ENCODE peak calls at places on chromosomes 4 and X, in four cellular contexts. Y, O, K and W are unnamed samples.

GRCh38 chr4:147773261-147774184 is 41.6 kb downstream of the ARHGAP10 start:
- DNase-seq in O (no peak), K (no peak), Y (no peak), W (no peak)

GRCh38 chr4:122827258-122827887 is 742 bp downstream of the FGF2 start:
- DNase-seq in Y (peak), K (peak), O (peak), W (peak)

GRCh38 chr4:139484861-139485311 is 31.0 kb downstream of the RAB33B start:
- DNase-seq in O (no peak), K (no peak), Y (no peak), W (no peak)

GRCh38 chr4:148214529-148215166 is 227.6 kb downstream of the NR3C2 start:
- DNase-seq in O (no peak), Y (no peak), K (no peak), W (no peak)

GRCh38 chrX:53374222-53374820 is 48.1 kb downstream of the SMC1A start:
- DNase-seq in Y (no peak), O (no peak), K (no peak), W (no peak)

GRCh38 chrX:136041254-136041812 is 56.1 kb downstream of the SLC9A6 start:
- DNase-seq in K (no peak), Y (no peak), O (no peak), W (no peak)

GRCh38 chrX:9948406-9948805 is 18.8 kb upstream of the CLDN34 start:
- DNase-seq in K (no peak), O (no peak), Y (no peak), W (no peak)

GRCh38 chr4:153211986-153212720 is 7.9 kb downstream of the TRIM2 start:
- DNase-seq in O (no peak), Y (no peak), K (no peak), W (no peak)

GRCh38 chrX:20433376-20433775 is 166.7 kb upstream of the RPS6KA3 start:
- DNase-seq in Y (no peak), O (no peak), K (no peak), W (no peak)

GRCh38 chr4:76067652-76068286 is 6.7 kb upstream of the ART3 start:
- DNase-seq in O (no peak), Y (peak), K (no peak), W (peak)

GRCh38 chrX:38055170-38055847 is 49.0 kb downstream of the SYTL5 start:
- DNase-seq in O (no peak), Y (no peak), K (peak), W (no peak)

GRCh38 chrX:40083120-40083978 is 14.4 kb downstream of the BCOR start:
- DNase-seq in K (no peak), Y (peak), O (peak), W (peak)

GRCh38 chrX:32893751-32894150 is 317.6 kb downstream of the DMD start:
- DNase-seq in K (no peak), Y (no peak), O (no peak), W (no peak)

GRCh38 chr4:10673817-10674369 is 10.7 kb downstream of the CLNK start:
- DNase-seq in O (no peak), K (peak), Y (no peak), W (no peak)

GRCh38 chr4:112150920-112151319 is 5.7 kb downstream of the FAM241A start:
- DNase-seq in Y (no peak), O (no peak), K (no peak), W (no peak)

GRCh38 chrX:132044953-132045352 is 21.9 kb downstream of the STK26 start:
- DNase-seq in Y (no peak), K (no peak), O (no peak), W (no peak)

GRCh38 chr4:39346856-39347519 is 19.2 kb downstream of the RFC1 start:
- DNase-seq in Y (no peak), K (no peak), O (no peak), W (no peak)

GRCh38 chr4:52833941-52834525 is 28.1 kb upstream of the RASL11B start:
- DNase-seq in O (no peak), K (no peak), Y (no peak), W (no peak)

GRCh38 chr4:77538144-77538543 is 67.5 kb upstream of the CXCL13 start:
- DNase-seq in O (no peak), Y (no peak), K (no peak), W (no peak)

GRCh38 chr4:76585897-76586360 is 150.9 kb downstream of the SHROOM3 start:
- DNase-seq in Y (peak), K (no peak), O (peak), W (peak)

GRCh38 chr4:185358514-185359433 is 37.0 kb downstream of the LRP2BP start:
- DNase-seq in K (no peak), O (no peak), Y (no peak), W (no peak)

GRCh38 chrX:30892591-30892990 is 3.5 kb upstream of the TAB3 start:
- DNase-seq in Y (no peak), O (no peak), K (no peak), W (no peak)

GRCh38 chr4:61201562-61202099 is 1.5 kb downstream of the ADGRL3 start:
- DNase-seq in O (peak), Y (no peak), K (no peak), W (peak)

GRCh38 chrX:127038065-127038464 is 218.5 kb downstream of the PRR32 start:
- DNase-seq in Y (no peak), O (no peak), K (no peak), W (no peak)
- TF ChIP-seq POLR2AphosphoS5 in Y (no peak), O (no peak), K (no peak), W (no peak)

DNA sequence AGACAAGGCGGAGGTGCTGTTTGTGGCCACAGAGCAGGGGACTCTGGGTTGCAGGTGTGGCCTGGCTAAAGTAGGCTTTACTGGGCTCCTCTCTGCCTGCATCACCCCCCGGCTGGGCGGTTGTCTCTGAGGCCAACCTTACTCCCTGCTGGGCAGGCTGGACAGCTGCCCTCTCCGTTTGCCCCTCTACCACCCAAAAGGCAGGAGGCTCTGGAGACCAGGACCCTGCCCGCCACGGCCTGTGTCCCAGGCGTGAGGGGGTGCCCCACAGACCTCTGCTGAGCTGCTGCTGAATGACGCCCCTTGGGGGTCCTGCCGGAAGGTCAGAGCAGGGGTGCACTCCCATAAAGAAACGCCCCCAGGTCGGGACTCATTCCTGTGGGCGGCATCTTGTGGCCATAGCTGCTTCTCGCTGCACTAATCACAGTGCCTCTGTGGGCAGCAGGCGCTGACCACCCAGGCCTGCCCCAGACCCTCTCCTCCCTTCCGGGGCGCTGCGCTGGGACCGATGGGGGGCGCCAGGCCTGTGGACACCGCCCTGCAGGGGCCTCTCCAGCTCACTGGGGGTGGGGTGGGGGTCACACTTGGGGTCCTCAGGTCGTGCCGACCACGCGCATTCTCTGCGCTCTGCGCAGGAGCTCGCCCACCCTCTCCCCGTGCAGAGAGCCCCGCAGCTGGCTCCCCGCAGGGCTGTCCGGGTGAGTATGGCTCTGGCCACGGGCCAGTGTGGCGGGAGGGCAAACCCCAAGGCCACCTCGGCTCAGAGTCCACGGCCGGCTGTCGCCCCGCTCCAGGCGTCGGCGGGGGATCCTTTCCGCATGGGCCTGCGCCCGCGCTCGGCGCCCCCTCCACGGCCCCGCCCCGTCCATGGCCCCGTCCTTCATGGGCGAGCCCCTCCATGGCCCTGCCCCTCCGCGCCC is 920 bp downstream of the HTT-AS start:
- DNase-seq in Y (no peak), K (no peak), O (no peak), W (no peak)
- TF ChIP-seq POLR2AphosphoS5 in Y (no peak), K (peak), O (peak), W (no peak)

GRCh38 chr4:155781432-155781831 is 22.6 kb downstream of the GUCY1B1 start:
- DNase-seq in K (no peak), Y (no peak), O (no peak), W (no peak)

GRCh38 chr4:155789391-155789790 is 30.6 kb downstream of the GUCY1B1 start:
- DNase-seq in O (no peak), K (no peak), Y (no peak), W (no peak)

GRCh38 chr4:155784637-155785036 is 25.8 kb downstream of the GUCY1B1 start:
- DNase-seq in Y (no peak), O (no peak), K (no peak), W (no peak)

GRCh38 chr4:155785828-155786227 is 27.0 kb downstream of the GUCY1B1 start:
- DNase-seq in O (no peak), K (no peak), Y (no peak), W (no peak)

DNA sequence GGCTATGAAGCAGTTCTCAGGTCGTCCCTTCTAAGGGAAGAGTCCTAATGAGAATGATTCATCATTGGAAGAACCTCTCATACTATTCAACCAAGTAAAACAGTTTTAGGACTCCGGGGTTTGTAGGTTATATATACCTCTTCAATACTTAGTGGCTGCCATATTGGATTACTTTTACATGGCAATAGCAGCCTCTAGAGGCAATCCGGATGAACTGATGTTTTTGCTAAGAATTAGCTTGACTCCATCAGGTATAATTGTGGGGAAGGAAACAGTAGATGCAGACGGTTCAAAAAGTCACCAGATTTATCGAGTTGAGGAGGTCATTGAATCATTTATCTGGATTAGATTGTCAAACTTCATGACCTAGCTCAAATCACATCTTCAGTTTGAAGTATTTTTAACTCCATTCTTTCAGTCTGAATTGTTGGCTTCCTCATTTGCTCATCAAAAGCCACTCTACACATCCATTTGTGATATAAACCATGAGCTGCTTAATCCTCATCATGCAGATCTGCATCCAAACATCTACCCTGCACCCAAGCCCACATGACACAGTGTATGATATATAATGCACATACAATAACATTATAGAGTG is 28.4 kb downstream of the GUCY1B1 start:
- DNase-seq in Y (no peak), K (peak), O (no peak), W (no peak)
- TF ChIP-seq POLR2AphosphoS5 in Y (no peak), K (no peak), O (no peak), W (no peak)

DNA sequence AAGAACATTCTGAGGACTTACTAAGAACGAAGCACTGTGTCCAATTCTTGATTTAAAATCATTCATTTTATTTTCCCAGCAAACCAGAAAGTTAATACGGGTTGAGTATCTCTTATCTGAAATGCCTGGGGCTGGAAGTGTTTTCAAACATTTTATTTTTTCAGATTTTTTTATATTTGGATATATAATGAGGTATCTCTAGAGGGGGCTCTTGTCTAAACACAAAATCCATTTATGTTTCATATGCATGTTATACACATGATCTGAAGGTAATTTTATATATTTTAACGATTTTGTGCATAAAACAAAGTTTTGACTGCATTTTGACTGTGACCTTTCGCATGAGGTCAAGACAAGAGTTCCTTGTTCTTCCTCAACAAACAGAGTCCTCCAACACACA is 320.9 kb downstream of the ASMT start:
- DNase-seq in K (no peak), O (no peak), Y (no peak), W (no peak)
- TF ChIP-seq POLR2AphosphoS5 in K (no peak), O (no peak), Y (no peak), W (no peak)

GRCh38 chr4:24975505-24975904 is 55.2 kb downstream of the LGI2 start:
- DNase-seq in K (no peak), O (no peak), Y (no peak), W (no peak)

GRCh38 chr4:24980064-24980690 is 50.6 kb downstream of the LGI2 start:
- DNase-seq in K (peak), O (no peak), Y (peak), W (peak)

GRCh38 chr4:24984602-24985532 is 45.9 kb downstream of the LGI2 start:
- DNase-seq in K (no peak), O (no peak), Y (no peak), W (no peak)

GRCh38 chr4:24978291-24979072 is 52.3 kb downstream of the LGI2 start:
- DNase-seq in O (no peak), K (no peak), Y (no peak), W (no peak)

DNA sequence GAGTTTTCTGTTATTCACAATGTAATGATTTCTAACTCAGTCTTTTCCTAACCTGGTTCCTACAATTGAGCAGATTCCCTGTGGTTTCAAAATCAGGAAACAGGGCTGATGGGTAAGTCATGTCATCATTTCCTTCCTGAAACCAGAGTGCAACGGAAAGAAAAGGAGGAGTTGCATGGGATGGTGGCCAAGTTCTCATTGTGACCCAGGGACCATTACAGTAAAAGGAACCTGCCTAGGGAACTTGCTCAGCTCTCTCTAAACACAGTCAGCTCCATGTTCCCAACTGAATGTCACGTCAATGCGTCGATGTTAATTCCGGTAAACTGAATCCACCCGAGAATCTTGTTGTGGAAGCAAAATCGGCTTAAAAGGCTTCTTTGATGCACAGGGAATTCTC is 51.2 kb downstream of the LGI2 start:
- DNase-seq in Y (no peak), O (no peak), K (no peak), W (no peak)
- TF ChIP-seq POLR2AphosphoS5 in Y (peak), O (peak), K (no peak), W (no peak)

DNA sequence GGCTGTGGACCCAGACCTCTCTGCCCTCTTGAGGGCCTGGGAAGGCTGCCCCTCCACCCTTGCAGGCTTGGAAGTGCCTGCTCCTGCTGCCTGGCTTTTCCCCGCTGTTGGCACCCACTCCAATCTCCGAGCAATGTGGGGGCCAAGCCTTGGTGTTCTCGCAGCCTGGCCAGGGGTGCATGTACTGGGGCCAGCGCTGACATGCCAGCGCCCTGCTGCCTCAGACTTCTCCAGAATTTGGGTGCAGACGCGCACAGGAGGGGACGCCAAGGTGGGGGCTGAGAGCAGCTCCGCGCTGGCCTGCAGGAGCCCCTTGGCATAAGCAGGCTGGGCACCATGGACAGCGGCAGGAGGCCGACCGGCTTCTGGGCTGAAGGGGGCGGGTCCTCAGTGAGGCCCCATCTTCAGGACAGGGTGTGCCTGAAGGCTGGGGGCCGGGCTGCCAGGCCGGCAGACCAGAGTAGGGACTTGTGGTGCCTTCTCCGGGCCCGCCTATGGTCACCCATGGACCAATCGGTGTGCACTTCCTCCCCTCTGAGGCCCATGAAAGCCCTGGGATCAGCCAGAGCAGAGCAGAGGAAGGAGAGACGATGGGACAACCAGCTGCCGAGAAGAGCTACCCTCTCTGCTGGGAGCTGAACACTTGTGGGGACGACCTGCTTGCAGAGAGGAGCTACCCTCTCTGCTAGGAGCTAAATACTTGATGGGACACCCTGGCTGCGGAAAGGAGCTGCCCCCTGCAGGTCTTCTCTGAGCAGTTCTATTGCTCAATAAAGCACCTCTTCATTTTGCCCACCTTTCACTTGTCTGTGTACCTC is 118.3 kb downstream of the DNAAF6 start:
- DNase-seq in O (peak), Y (no peak), K (no peak), W (no peak)
- TF ChIP-seq POLR2AphosphoS5 in O (no peak), Y (no peak), K (no peak), W (no peak)

GRCh38 chr4:108703966-108704365 is 53.6 kb downstream of the OSTC start:
- DNase-seq in K (no peak), O (no peak), Y (no peak), W (no peak)

GRCh38 chr4:108703370-108703769 is 53.0 kb downstream of the OSTC start:
- DNase-seq in O (no peak), Y (no peak), K (no peak), W (no peak)

GRCh38 chr4:108696160-108696559 is 45.8 kb downstream of the OSTC start:
- DNase-seq in O (no peak), Y (no peak), K (no peak), W (no peak)

GRCh38 chr4:108702960-108703359 is 52.6 kb downstream of the OSTC start:
- DNase-seq in Y (no peak), O (no peak), K (no peak), W (no peak)

DNA sequence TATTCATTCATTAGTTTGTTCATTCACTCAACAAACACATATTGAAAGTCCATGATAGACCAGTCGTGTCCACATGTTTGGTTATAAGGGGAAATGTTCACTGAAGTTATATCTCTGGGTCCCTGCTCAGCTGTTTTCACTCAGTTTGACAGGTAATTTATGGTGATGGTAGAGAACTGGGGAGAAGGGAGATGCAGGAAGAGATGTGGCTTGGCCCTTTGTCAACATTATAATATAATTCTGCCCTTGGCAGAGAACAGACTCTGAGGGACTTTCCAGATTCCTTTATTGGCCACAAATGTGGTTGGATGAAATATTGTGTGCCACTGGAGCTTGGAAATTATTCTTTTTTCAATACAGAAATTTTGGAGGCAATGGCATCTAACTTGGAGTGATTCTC is 50.0 kb downstream of the OSTC start:
- DNase-seq in Y (no peak), O (no peak), K (no peak), W (no peak)
- TF ChIP-seq POLR2AphosphoS5 in Y (no peak), O (no peak), K (no peak), W (no peak)